ENCODE peak calls at places on chromosome 21, in four cellular contexts. F is A549, G is stomach, J is testis. L is an unnamed sample.

GRCh38 chr21:39601194-39601940 is 11.4 kb upstream of the B3GALT5 start:
- DNase-seq in F (no peak), G (no peak), J (no peak), L (no peak)

GRCh38 chr21:35326677-35327076 is 277.6 kb upstream of the RUNX1 start:
- DNase-seq in F (no peak), G (no peak), J (no peak), L (no peak)

GRCh38 chr21:26099610-26100219 is 70.9 kb downstream of the APP start:
- DNase-seq in F (no peak), G (no peak), J (no peak), L (no peak)

GRCh38 chr21:25960423-25960822 is 210.1 kb downstream of the APP start:
- DNase-seq in F (no peak), G (no peak), J (no peak), L (no peak)

GRCh38 chr21:20030390-20030789 is 967.8 kb upstream of the NCAM2 start:
- DNase-seq in F (no peak), G (no peak), J (no peak), L (no peak)

GRCh38 chr21:37398697-37399096 is 32.1 kb downstream of the DYRK1A start:
- DNase-seq in F (no peak), G (no peak), J (no peak), L (no peak)

GRCh38 chr21:27168084-27168483 is 201.2 kb upstream of the ADAMTS5 start:
- DNase-seq in F (no peak), G (no peak), J (no peak), L (no peak)

GRCh38 chr21:39444406-39445145 is 1.0 kb downstream of the LCA5L start:
- DNase-seq in F (no peak), G (no peak), J (no peak), L (no peak)

GRCh38 chr21:24023402-24023801 is 1583.9 kb downstream of the MRPL39 start:
- DNase-seq in F (no peak), G (no peak), J (no peak), L (no peak)

GRCh38 chr21:37368536-37369279 is 2.1 kb downstream of the DYRK1A start:
- DNase-seq in F (no peak), G (no peak), J (no peak), L (no peak)

GRCh38 chr21:37555672-37556261 is 189.2 kb downstream of the DYRK1A start:
- DNase-seq in F (no peak), G (no peak), J (no peak), L (no peak)

GRCh38 chr21:14591882-14592281 is 45.8 kb upstream of the SAMSN1 start:
- DNase-seq in F (no peak), G (peak), J (peak), L (peak)

GRCh38 chr21:14602418-14602987 is 56.4 kb upstream of the SAMSN1 start:
- DNase-seq in F (no peak), G (no peak), J (no peak), L (no peak)

GRCh38 chr21:40388046-40388445 is 458.9 kb downstream of the DSCAM start:
- DNase-seq in F (no peak), G (no peak), J (no peak), L (no peak)

GRCh38 chr21:35211767-35212166 is 162.7 kb upstream of the RUNX1 start:
- DNase-seq in F (no peak), G (no peak), J (no peak), L (no peak)

GRCh38 chr21:37118187-37118826 is 45.3 kb downstream of the TTC3 start:
- DNase-seq in F (no peak), G (no peak), J (no peak), L (no peak)

GRCh38 chr21:38241029-38241740 is 15.6 kb upstream of the KCNJ15 start:
- DNase-seq in F (no peak), G (no peak), J (peak), L (peak)

GRCh38 chr21:39869141-39869818 is 2.0 kb downstream of the PCP4 start:
- DNase-seq in F (no peak), G (no peak), J (no peak), L (no peak)

GRCh38 chr21:27261676-27262075 is 294.8 kb upstream of the ADAMTS5 start:
- DNase-seq in F (no peak), G (no peak), J (no peak), L (no peak)

GRCh38 chr21:42921912-42922311 is 3.5 kb downstream of the ERVH48-1 start:
- DNase-seq in F (no peak), G (no peak), J (no peak), L (no peak)

GRCh38 chr21:37166733-37167132 is 93.7 kb downstream of the TTC3 start:
- DNase-seq in F (peak), G (no peak), J (no peak), L (no peak)

GRCh38 chr21:22096314-22096713 is 1098.1 kb downstream of the NCAM2 start:
- DNase-seq in F (no peak), G (no peak), J (no peak), L (no peak)

GRCh38 chr21:37532868-37533780 is 166.6 kb downstream of the DYRK1A start:
- DNase-seq in F (peak), G (peak), J (no peak), L (no peak)

GRCh38 chr21:43280949-43281633 is 112.3 kb downstream of the CRYAA start:
- DNase-seq in F (no peak), G (no peak), J (no peak), L (no peak)

GRCh38 chr21:36693144-36694040 is 5.5 kb upstream of the SIM2 start:
- DNase-seq in F (no peak), G (no peak), J (no peak), L (no peak)

GRCh38 chr21:27369962-27370578 is 403.2 kb upstream of the ADAMTS5 start:
- DNase-seq in F (no peak), G (no peak), J (no peak), L (no peak)

GRCh38 chr21:20023199-20023598 is 975.0 kb upstream of the NCAM2 start:
- DNase-seq in F (no peak), G (no peak), J (no peak), L (no peak)

GRCh38 chr21:40074710-40075109 is 207.5 kb downstream of the PCP4 start:
- DNase-seq in F (no peak), G (no peak), J (no peak), L (no peak)

GRCh38 chr21:35095859-35096291 is 46.8 kb upstream of the RUNX1 start:
- DNase-seq in F (no peak), G (no peak), J (no peak), L (no peak)

GRCh38 chr21:25790122-25790951 is 55.6 kb downstream of the GABPA start:
- DNase-seq in F (peak), G (no peak), J (no peak), L (no peak)

GRCh38 chr21:23394458-23394857 is 2212.8 kb downstream of the MRPL39 start:
- DNase-seq in F (no peak), G (no peak), J (no peak), L (no peak)

GRCh38 chr21:35528109-35529042 is 479.3 kb upstream of the RUNX1 start:
- DNase-seq in F (no peak), G (no peak), J (peak), L (no peak)

DNA sequence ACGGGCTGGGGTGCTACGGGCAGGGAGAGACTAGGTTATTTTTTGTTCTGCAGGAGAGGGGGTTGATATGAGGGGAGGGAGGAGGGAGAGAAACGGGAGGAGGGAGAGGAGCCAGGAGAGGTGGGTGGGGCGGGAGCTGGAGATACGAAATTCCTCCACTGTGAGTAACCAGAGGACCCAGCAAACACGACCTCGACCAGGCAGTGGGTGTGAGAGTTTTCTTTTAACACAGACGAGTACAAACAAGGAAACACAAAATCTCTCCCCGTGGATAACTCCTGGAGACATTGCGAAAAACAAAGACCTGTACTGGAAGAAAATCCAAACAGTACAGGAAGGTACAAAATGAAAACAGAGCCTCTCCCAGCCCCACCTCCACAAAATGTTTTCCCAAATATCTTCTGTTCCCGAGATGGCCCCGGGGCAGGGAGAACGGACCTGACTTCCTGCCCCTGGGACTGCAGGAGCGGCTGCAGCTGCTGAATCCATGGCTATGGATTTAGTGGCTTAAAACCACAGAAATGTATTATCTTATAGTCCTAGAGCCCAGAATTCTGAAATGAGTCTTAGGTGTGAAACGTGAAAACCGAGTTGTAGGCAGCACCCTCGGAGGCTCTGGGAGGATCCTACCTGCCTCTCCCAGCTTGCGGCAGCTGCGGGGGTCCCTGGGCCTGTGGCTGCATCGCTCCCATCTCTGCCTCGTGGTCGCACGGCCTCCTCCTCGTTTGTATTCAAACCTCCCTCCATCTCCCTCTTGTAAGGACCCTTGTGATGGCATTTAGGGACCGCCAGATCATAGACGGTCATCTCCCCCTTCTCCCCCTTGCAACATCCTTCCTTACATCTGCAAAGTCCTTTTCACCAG is 82.2 kb downstream of the RIPK4 start:
- DNase-seq in F (peak), G (peak), J (no peak), L (no peak)
- TF ChIP-seq POLR2A in F (no peak), G (no peak), J (no peak), L (no peak)

DNA sequence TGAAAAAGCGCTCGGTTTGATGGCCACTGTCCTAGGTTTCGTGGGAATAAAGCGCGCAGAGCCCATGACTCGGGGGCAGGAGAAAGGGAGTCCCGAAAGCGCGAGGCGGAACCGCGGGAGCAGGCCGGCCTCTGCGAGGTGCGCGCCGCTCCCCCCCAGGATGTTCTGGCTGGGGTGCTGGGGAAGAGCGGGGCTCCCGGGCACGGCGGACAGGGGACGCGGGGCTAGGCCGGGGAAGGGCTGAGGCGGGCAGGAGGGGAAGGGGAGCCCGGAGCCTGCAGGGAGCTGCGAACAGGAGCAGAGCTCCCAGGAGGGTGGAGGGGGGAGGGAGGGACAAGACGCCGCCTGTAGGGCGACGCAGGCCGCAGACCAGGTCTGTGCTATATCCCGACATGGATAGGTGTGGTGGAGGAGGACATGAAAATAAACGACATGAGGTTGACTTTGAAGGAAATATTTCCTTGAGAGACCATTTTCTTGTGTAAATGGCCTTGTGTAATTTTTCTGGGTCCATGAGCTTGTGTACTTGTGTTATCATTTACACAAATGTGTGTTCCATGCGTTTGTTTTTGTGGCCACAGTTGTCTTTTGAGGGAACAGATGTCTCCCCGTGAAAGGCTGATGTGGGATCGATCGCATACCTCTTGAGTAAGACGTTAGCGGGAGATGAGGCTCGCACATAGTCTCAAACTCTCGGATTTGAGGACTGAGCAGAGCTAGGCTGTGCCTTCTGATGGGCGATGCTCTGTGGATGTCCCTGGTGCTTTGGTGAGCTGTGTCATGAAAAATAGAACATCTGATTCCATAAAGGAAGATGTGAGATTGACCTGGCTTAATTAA is 1.3 kb downstream of the PCNT start:
- DNase-seq in F (peak), G (peak), J (peak), L (peak)
- TF ChIP-seq CTCF in F (peak), G (no peak), J (no peak), L (no peak)

GRCh38 chr21:16069713-16070112 is 339.9 kb downstream of the USP25 start:
- DNase-seq in F (no peak), G (no peak), J (no peak), L (no peak)

GRCh38 chr21:16072176-16072575 is 342.4 kb downstream of the USP25 start:
- DNase-seq in F (no peak), G (no peak), J (no peak), L (no peak)

GRCh38 chr21:16071761-16072160 is 342.0 kb downstream of the USP25 start:
- DNase-seq in F (no peak), G (no peak), J (no peak), L (no peak)

GRCh38 chr21:16071082-16071481 is 341.3 kb downstream of the USP25 start:
- DNase-seq in F (no peak), G (no peak), J (peak), L (no peak)

DNA sequence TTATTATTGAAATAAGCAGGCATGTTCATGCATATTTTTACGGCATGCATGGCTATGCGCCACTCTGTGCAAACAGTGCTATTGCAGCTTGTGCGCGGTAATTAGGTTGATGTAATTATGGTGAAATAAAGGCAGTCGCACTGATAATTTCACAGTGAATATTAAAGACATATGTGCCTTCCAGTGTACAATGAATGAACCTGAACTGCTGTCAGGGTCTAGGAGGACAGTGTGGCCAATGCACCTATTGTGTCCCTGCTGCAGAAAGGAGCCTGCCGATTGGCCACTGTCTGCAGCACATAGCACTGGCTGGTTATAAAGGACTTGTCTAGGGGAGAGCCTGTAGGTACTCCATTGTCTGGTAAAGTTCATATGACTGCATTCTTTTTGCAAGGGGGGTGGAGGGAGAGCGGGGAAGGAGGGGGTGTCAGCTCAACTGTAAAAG is 340.4 kb downstream of the USP25 start:
- DNase-seq in F (no peak), G (no peak), J (no peak), L (no peak)
- H3K4me3 ChIP-seq in F (no peak), G (no peak), J (peak), L (no peak)

GRCh38 chr21:29024474-29025327 is at the start of gene USP16:
- DNase-seq in F (peak), G (peak), J (peak), L (peak)
- TF ChIP-seq POLR2A in F (peak), G (no peak), J (no peak), L (no peak)

DNA sequence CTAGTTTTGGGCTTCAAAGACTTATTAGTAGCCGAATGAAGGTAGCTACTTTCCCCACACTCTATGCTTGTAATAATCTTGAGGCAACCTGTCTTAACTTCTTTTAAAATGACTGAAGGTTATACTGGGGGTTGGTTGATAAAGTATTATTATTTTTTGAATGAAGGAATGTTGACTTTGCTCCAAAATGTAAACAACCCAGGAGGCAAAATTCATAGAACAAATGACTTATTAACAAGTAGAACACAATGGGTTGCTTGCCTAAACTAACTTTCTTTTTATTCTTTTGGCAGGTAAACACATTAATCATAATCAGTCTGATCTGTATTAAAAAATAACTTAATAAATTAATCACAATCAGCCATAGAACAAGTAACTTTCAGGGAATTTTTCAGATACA is 440.0 kb downstream of the USP25 start:
- DNase-seq in F (no peak), G (no peak), J (no peak), L (no peak)
- TF ChIP-seq CTCF in F (no peak), G (no peak), J (no peak), L (no peak)

GRCh38 chr21:17514124-17514481 is 1.3 kb downstream of the CXADR start:
- DNase-seq in F (no peak), G (no peak), J (no peak), L (no peak)
- H3K4me3 ChIP-seq in F (peak), G (peak), J (peak), L (no peak)

DNA sequence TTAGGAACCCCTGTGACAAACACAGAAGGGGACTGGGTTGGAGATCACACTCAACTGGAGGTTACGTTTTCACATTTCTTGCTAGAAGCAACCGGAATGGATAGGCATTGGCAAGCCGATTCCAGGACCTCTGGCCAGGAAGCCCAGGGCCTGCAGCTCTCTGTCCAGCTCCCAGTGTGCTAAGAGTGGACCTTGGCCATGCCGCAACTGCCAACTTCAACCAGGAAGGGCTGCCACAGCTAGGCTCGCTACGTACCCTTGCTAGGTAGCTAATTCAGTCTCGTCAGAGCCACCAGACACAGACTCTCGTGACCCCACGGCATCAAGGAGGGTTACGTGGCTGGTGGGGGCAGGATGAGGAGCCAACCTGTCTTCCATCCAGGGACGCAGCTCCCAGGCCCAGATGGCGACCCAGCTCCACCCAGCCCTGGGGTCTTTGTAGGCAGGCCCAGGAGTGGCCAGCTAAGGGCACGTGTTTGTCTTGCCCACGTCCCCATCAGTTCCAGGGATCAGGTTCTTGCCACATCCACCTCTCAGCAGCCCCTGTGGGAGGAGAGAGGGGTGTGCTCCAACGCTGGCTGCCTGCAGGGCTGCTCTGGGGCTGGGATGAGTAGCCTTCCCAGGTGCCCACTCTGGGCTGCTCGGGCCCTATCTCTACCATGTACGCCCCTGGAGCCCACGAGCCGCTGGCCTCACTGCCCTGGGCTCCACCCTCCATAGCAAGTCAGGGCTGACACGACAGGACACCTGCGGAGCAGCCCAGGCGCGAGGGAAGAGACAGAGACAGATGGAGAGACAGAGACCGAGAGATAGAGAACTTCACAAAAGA is 39.2 kb downstream of the UBE2G2 start:
- DNase-seq in F (no peak), G (no peak), J (no peak), L (no peak)
- TF ChIP-seq POLR2A in F (no peak), G (no peak), J (no peak), L (no peak)

GRCh38 chr21:31618696-31619430 is 40.6 kb upstream of the SOD1 start:
- DNase-seq in F (no peak), G (no peak), J (no peak), L (peak)

GRCh38 chr21:31624961-31625491 is 34.5 kb upstream of the SOD1 start:
- DNase-seq in F (no peak), G (no peak), J (no peak), L (no peak)

GRCh38 chr21:31622397-31622796 is 37.1 kb upstream of the SOD1 start:
- DNase-seq in F (no peak), G (no peak), J (no peak), L (no peak)

GRCh38 chr21:31624181-31624580 is 35.3 kb upstream of the SOD1 start:
- DNase-seq in F (no peak), G (no peak), J (no peak), L (no peak)

DNA sequence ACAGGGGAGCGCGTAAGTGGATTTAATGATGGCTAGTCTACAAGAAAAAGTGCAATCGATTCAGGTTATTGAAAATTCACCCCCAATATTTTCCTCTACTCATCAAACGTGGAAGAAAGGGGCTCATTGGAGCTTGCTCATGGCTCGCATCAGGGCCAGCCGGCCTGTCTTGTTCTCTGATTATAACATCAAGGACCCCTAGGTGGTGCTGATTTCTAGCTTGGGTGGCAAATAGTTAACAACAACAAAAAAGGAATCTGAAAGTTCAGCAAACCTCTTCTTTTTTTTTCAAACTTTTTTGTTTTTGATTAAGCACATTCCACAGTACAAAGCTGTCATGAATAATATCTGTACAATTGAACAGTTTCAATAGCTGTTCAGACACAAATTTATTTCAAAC is 35.8 kb upstream of the SOD1 start:
- DNase-seq in F (no peak), G (no peak), J (no peak), L (peak)
- TF ChIP-seq CTCF in F (no peak), G (no peak), J (no peak), L (no peak)

GRCh38 chr21:34075760-34076159 is 2.4 kb downstream of the MRPS6 start:
- DNase-seq in F (no peak), G (no peak), J (no peak), L (no peak)
- H3K4me3 ChIP-seq in F (no peak), G (peak), J (peak), L (no peak)

L was measured in lower leg skin.